ENCODE peak calls at places on chromosomes 11 and 22, in ten cellular contexts. One of them, this sample, is unnamed.

GRCh38 chr22:22235564-22235963 is 9.0 kb upstream of the VPREB1 start:
- DNase-seq in mesendoderm: peak
- DNase-seq in activated naive CD8-positive, alpha-beta T cell treated with anti-CD3 and anti-CD28 coated beads, Interleukin-2, amount 10 ng/mL, durations not matched to agents 7 days and 5 days: peak
- DNase-seq in kidney epithelial cell: no peak
- DNase-seq in astrocyte of the spinal cord: no peak
- DNase-seq in naive thymus-derived CD4-positive, alpha-beta T cell: no peak
- DNase-seq in HS-27A: no peak
- DNase-seq in activated CD4-positive, alpha-beta memory T cell treated with anti-CD3 and anti-CD28 coated beads, Interleukin-2, amount 10 ng/mL, durations not matched to agents 7 days and 5 days: peak
- DNase-seq in amniotic stem cell: no peak
- DNase-seq in left kidney: peak
- DNase-seq in this sample: peak

GRCh38 chr11:6568191-6568918 is 35.1 kb downstream of the RRP8 start:
- DNase-seq in mesendoderm: peak
- DNase-seq in activated naive CD8-positive, alpha-beta T cell treated with anti-CD3 and anti-CD28 coated beads, Interleukin-2, amount 10 ng/mL, durations not matched to agents 7 days and 5 days: no peak
- DNase-seq in kidney epithelial cell: peak
- DNase-seq in astrocyte of the spinal cord: peak
- DNase-seq in naive thymus-derived CD4-positive, alpha-beta T cell: no peak
- DNase-seq in HS-27A: no peak
- DNase-seq in activated CD4-positive, alpha-beta memory T cell treated with anti-CD3 and anti-CD28 coated beads, Interleukin-2, amount 10 ng/mL, durations not matched to agents 7 days and 5 days: no peak
- DNase-seq in amniotic stem cell: no peak
- DNase-seq in left kidney: peak
- DNase-seq in this sample: peak

GRCh38 chr22:46416537-46417267 is 81.2 kb downstream of the TRMU start:
- DNase-seq in mesendoderm: no peak
- DNase-seq in activated naive CD8-positive, alpha-beta T cell treated with anti-CD3 and anti-CD28 coated beads, Interleukin-2, amount 10 ng/mL, durations not matched to agents 7 days and 5 days: no peak
- DNase-seq in kidney epithelial cell: peak
- DNase-seq in astrocyte of the spinal cord: peak
- DNase-seq in naive thymus-derived CD4-positive, alpha-beta T cell: no peak
- DNase-seq in HS-27A: no peak
- DNase-seq in activated CD4-positive, alpha-beta memory T cell treated with anti-CD3 and anti-CD28 coated beads, Interleukin-2, amount 10 ng/mL, durations not matched to agents 7 days and 5 days: no peak
- DNase-seq in amniotic stem cell: no peak
- DNase-seq in left kidney: peak
- DNase-seq in this sample: peak

GRCh38 chr11:2794947-2795346 is 90.6 kb downstream of the CDKN1C start:
- DNase-seq in mesendoderm: no peak
- DNase-seq in activated naive CD8-positive, alpha-beta T cell treated with anti-CD3 and anti-CD28 coated beads, Interleukin-2, amount 10 ng/mL, durations not matched to agents 7 days and 5 days: peak
- DNase-seq in kidney epithelial cell: no peak
- DNase-seq in astrocyte of the spinal cord: no peak
- DNase-seq in naive thymus-derived CD4-positive, alpha-beta T cell: no peak
- DNase-seq in HS-27A: no peak
- DNase-seq in activated CD4-positive, alpha-beta memory T cell treated with anti-CD3 and anti-CD28 coated beads, Interleukin-2, amount 10 ng/mL, durations not matched to agents 7 days and 5 days: no peak
- DNase-seq in amniotic stem cell: no peak
- DNase-seq in left kidney: no peak
- DNase-seq in this sample: no peak

GRCh38 chr11:70443043-70444030 is 45.0 kb downstream of the CTTN start:
- DNase-seq in mesendoderm: no peak
- DNase-seq in activated naive CD8-positive, alpha-beta T cell treated with anti-CD3 and anti-CD28 coated beads, Interleukin-2, amount 10 ng/mL, durations not matched to agents 7 days and 5 days: no peak
- DNase-seq in kidney epithelial cell: no peak
- DNase-seq in astrocyte of the spinal cord: no peak
- DNase-seq in naive thymus-derived CD4-positive, alpha-beta T cell: no peak
- DNase-seq in HS-27A: no peak
- DNase-seq in activated CD4-positive, alpha-beta memory T cell treated with anti-CD3 and anti-CD28 coated beads, Interleukin-2, amount 10 ng/mL, durations not matched to agents 7 days and 5 days: no peak
- DNase-seq in amniotic stem cell: no peak
- DNase-seq in left kidney: no peak
- DNase-seq in this sample: peak

GRCh38 chr11:32586576-32587190 is 3.1 kb downstream of the EIF3M start:
- DNase-seq in mesendoderm: peak
- DNase-seq in activated naive CD8-positive, alpha-beta T cell treated with anti-CD3 and anti-CD28 coated beads, Interleukin-2, amount 10 ng/mL, durations not matched to agents 7 days and 5 days: no peak
- DNase-seq in kidney epithelial cell: no peak
- DNase-seq in astrocyte of the spinal cord: peak
- DNase-seq in naive thymus-derived CD4-positive, alpha-beta T cell: no peak
- DNase-seq in HS-27A: no peak
- DNase-seq in activated CD4-positive, alpha-beta memory T cell treated with anti-CD3 and anti-CD28 coated beads, Interleukin-2, amount 10 ng/mL, durations not matched to agents 7 days and 5 days: no peak
- DNase-seq in amniotic stem cell: no peak
- DNase-seq in left kidney: peak
- DNase-seq in this sample: peak

GRCh38 chr11:70698871-70699270 is 300.5 kb downstream of the CTTN start:
- DNase-seq in mesendoderm: no peak
- DNase-seq in activated naive CD8-positive, alpha-beta T cell treated with anti-CD3 and anti-CD28 coated beads, Interleukin-2, amount 10 ng/mL, durations not matched to agents 7 days and 5 days: no peak
- DNase-seq in kidney epithelial cell: no peak
- DNase-seq in astrocyte of the spinal cord: no peak
- DNase-seq in naive thymus-derived CD4-positive, alpha-beta T cell: no peak
- DNase-seq in HS-27A: no peak
- DNase-seq in activated CD4-positive, alpha-beta memory T cell treated with anti-CD3 and anti-CD28 coated beads, Interleukin-2, amount 10 ng/mL, durations not matched to agents 7 days and 5 days: no peak
- DNase-seq in amniotic stem cell: no peak
- DNase-seq in left kidney: no peak
- DNase-seq in this sample: no peak

GRCh38 chr22:39428597-39429071 is 28.2 kb upstream of the MGAT3 start:
- DNase-seq in mesendoderm: peak
- DNase-seq in activated naive CD8-positive, alpha-beta T cell treated with anti-CD3 and anti-CD28 coated beads, Interleukin-2, amount 10 ng/mL, durations not matched to agents 7 days and 5 days: no peak
- DNase-seq in kidney epithelial cell: no peak
- DNase-seq in astrocyte of the spinal cord: peak
- DNase-seq in naive thymus-derived CD4-positive, alpha-beta T cell: no peak
- DNase-seq in HS-27A: no peak
- DNase-seq in activated CD4-positive, alpha-beta memory T cell treated with anti-CD3 and anti-CD28 coated beads, Interleukin-2, amount 10 ng/mL, durations not matched to agents 7 days and 5 days: no peak
- DNase-seq in amniotic stem cell: no peak
- DNase-seq in left kidney: peak
- DNase-seq in this sample: no peak

GRCh38 chr11:30245621-30246020 is 14.8 kb downstream of the FSHB start:
- DNase-seq in mesendoderm: no peak
- DNase-seq in activated naive CD8-positive, alpha-beta T cell treated with anti-CD3 and anti-CD28 coated beads, Interleukin-2, amount 10 ng/mL, durations not matched to agents 7 days and 5 days: no peak
- DNase-seq in kidney epithelial cell: no peak
- DNase-seq in astrocyte of the spinal cord: no peak
- DNase-seq in naive thymus-derived CD4-positive, alpha-beta T cell: no peak
- DNase-seq in HS-27A: no peak
- DNase-seq in activated CD4-positive, alpha-beta memory T cell treated with anti-CD3 and anti-CD28 coated beads, Interleukin-2, amount 10 ng/mL, durations not matched to agents 7 days and 5 days: no peak
- DNase-seq in amniotic stem cell: no peak
- DNase-seq in left kidney: no peak
- DNase-seq in this sample: peak

GRCh38 chr11:105942951-105943350 is 79.1 kb downstream of the MSANTD4 start:
- DNase-seq in mesendoderm: no peak
- DNase-seq in activated naive CD8-positive, alpha-beta T cell treated with anti-CD3 and anti-CD28 coated beads, Interleukin-2, amount 10 ng/mL, durations not matched to agents 7 days and 5 days: no peak
- DNase-seq in kidney epithelial cell: no peak
- DNase-seq in astrocyte of the spinal cord: no peak
- DNase-seq in naive thymus-derived CD4-positive, alpha-beta T cell: no peak
- DNase-seq in HS-27A: no peak
- DNase-seq in activated CD4-positive, alpha-beta memory T cell treated with anti-CD3 and anti-CD28 coated beads, Interleukin-2, amount 10 ng/mL, durations not matched to agents 7 days and 5 days: no peak
- DNase-seq in amniotic stem cell: no peak
- DNase-seq in left kidney: no peak
- DNase-seq in this sample: peak

GRCh38 chr11:1231396-1232327 is 8.8 kb downstream of the MUC5B start:
- DNase-seq in mesendoderm: no peak
- DNase-seq in activated naive CD8-positive, alpha-beta T cell treated with anti-CD3 and anti-CD28 coated beads, Interleukin-2, amount 10 ng/mL, durations not matched to agents 7 days and 5 days: no peak
- DNase-seq in kidney epithelial cell: no peak
- DNase-seq in astrocyte of the spinal cord: no peak
- DNase-seq in naive thymus-derived CD4-positive, alpha-beta T cell: no peak
- DNase-seq in HS-27A: no peak
- DNase-seq in activated CD4-positive, alpha-beta memory T cell treated with anti-CD3 and anti-CD28 coated beads, Interleukin-2, amount 10 ng/mL, durations not matched to agents 7 days and 5 days: no peak
- DNase-seq in amniotic stem cell: no peak
- DNase-seq in left kidney: no peak
- DNase-seq in this sample: no peak

GRCh38 chr11:62709262-62710000 is 2.0 kb downstream of the GNG3 start:
- DNase-seq in mesendoderm: peak
- DNase-seq in activated naive CD8-positive, alpha-beta T cell treated with anti-CD3 and anti-CD28 coated beads, Interleukin-2, amount 10 ng/mL, durations not matched to agents 7 days and 5 days: peak
- DNase-seq in kidney epithelial cell: peak
- DNase-seq in astrocyte of the spinal cord: peak
- DNase-seq in naive thymus-derived CD4-positive, alpha-beta T cell: peak
- DNase-seq in HS-27A: no peak
- DNase-seq in activated CD4-positive, alpha-beta memory T cell treated with anti-CD3 and anti-CD28 coated beads, Interleukin-2, amount 10 ng/mL, durations not matched to agents 7 days and 5 days: peak
- DNase-seq in amniotic stem cell: peak
- DNase-seq in left kidney: peak
- DNase-seq in this sample: peak

GRCh38 chr22:41324818-41325528 is 23.6 kb downstream of the ZC3H7B start:
- DNase-seq in mesendoderm: no peak
- DNase-seq in activated naive CD8-positive, alpha-beta T cell treated with anti-CD3 and anti-CD28 coated beads, Interleukin-2, amount 10 ng/mL, durations not matched to agents 7 days and 5 days: no peak
- DNase-seq in kidney epithelial cell: no peak
- DNase-seq in astrocyte of the spinal cord: no peak
- DNase-seq in naive thymus-derived CD4-positive, alpha-beta T cell: no peak
- DNase-seq in HS-27A: no peak
- DNase-seq in activated CD4-positive, alpha-beta memory T cell treated with anti-CD3 and anti-CD28 coated beads, Interleukin-2, amount 10 ng/mL, durations not matched to agents 7 days and 5 days: no peak
- DNase-seq in amniotic stem cell: no peak
- DNase-seq in left kidney: no peak
- DNase-seq in this sample: no peak

GRCh38 chr22:43478621-43479285 is 66.9 kb downstream of the MPPED1 start:
- DNase-seq in mesendoderm: no peak
- DNase-seq in activated naive CD8-positive, alpha-beta T cell treated with anti-CD3 and anti-CD28 coated beads, Interleukin-2, amount 10 ng/mL, durations not matched to agents 7 days and 5 days: no peak
- DNase-seq in kidney epithelial cell: no peak
- DNase-seq in astrocyte of the spinal cord: no peak
- DNase-seq in naive thymus-derived CD4-positive, alpha-beta T cell: no peak
- DNase-seq in HS-27A: no peak
- DNase-seq in activated CD4-positive, alpha-beta memory T cell treated with anti-CD3 and anti-CD28 coated beads, Interleukin-2, amount 10 ng/mL, durations not matched to agents 7 days and 5 days: no peak
- DNase-seq in amniotic stem cell: no peak
- DNase-seq in left kidney: no peak
- DNase-seq in this sample: no peak

GRCh38 chr11:34609850-34610249 is 11.0 kb upstream of the EHF start:
- DNase-seq in mesendoderm: no peak
- DNase-seq in activated naive CD8-positive, alpha-beta T cell treated with anti-CD3 and anti-CD28 coated beads, Interleukin-2, amount 10 ng/mL, durations not matched to agents 7 days and 5 days: no peak
- DNase-seq in kidney epithelial cell: no peak
- DNase-seq in astrocyte of the spinal cord: no peak
- DNase-seq in naive thymus-derived CD4-positive, alpha-beta T cell: no peak
- DNase-seq in HS-27A: no peak
- DNase-seq in activated CD4-positive, alpha-beta memory T cell treated with anti-CD3 and anti-CD28 coated beads, Interleukin-2, amount 10 ng/mL, durations not matched to agents 7 days and 5 days: no peak
- DNase-seq in amniotic stem cell: no peak
- DNase-seq in left kidney: no peak
- DNase-seq in this sample: no peak

GRCh38 chr11:63478896-63479295 is 12.1 kb downstream of the PLAAT5 start:
- DNase-seq in mesendoderm: peak
- DNase-seq in activated naive CD8-positive, alpha-beta T cell treated with anti-CD3 and anti-CD28 coated beads, Interleukin-2, amount 10 ng/mL, durations not matched to agents 7 days and 5 days: no peak
- DNase-seq in kidney epithelial cell: peak
- DNase-seq in astrocyte of the spinal cord: peak
- DNase-seq in naive thymus-derived CD4-positive, alpha-beta T cell: peak
- DNase-seq in HS-27A: peak
- DNase-seq in activated CD4-positive, alpha-beta memory T cell treated with anti-CD3 and anti-CD28 coated beads, Interleukin-2, amount 10 ng/mL, durations not matched to agents 7 days and 5 days: peak
- DNase-seq in amniotic stem cell: peak
- DNase-seq in left kidney: peak
- DNase-seq in this sample: peak

GRCh38 chr11:70297341-70297740 is 26.9 kb downstream of the PPFIA1 start:
- DNase-seq in mesendoderm: no peak
- DNase-seq in activated naive CD8-positive, alpha-beta T cell treated with anti-CD3 and anti-CD28 coated beads, Interleukin-2, amount 10 ng/mL, durations not matched to agents 7 days and 5 days: no peak
- DNase-seq in kidney epithelial cell: no peak
- DNase-seq in astrocyte of the spinal cord: no peak
- DNase-seq in naive thymus-derived CD4-positive, alpha-beta T cell: no peak
- DNase-seq in HS-27A: no peak
- DNase-seq in activated CD4-positive, alpha-beta memory T cell treated with anti-CD3 and anti-CD28 coated beads, Interleukin-2, amount 10 ng/mL, durations not matched to agents 7 days and 5 days: no peak
- DNase-seq in amniotic stem cell: no peak
- DNase-seq in left kidney: no peak
- DNase-seq in this sample: peak

GRCh38 chr11:95147364-95147905 is 57.8 kb downstream of the ENDOD1 start:
- DNase-seq in mesendoderm: peak
- DNase-seq in activated naive CD8-positive, alpha-beta T cell treated with anti-CD3 and anti-CD28 coated beads, Interleukin-2, amount 10 ng/mL, durations not matched to agents 7 days and 5 days: no peak
- DNase-seq in kidney epithelial cell: peak
- DNase-seq in astrocyte of the spinal cord: peak
- DNase-seq in naive thymus-derived CD4-positive, alpha-beta T cell: no peak
- DNase-seq in HS-27A: peak
- DNase-seq in activated CD4-positive, alpha-beta memory T cell treated with anti-CD3 and anti-CD28 coated beads, Interleukin-2, amount 10 ng/mL, durations not matched to agents 7 days and 5 days: peak
- DNase-seq in amniotic stem cell: peak
- DNase-seq in left kidney: peak
- DNase-seq in this sample: peak

GRCh38 chr11:61037694-61038093 is 64.6 kb upstream of the CD5 start:
- DNase-seq in mesendoderm: no peak
- DNase-seq in activated naive CD8-positive, alpha-beta T cell treated with anti-CD3 and anti-CD28 coated beads, Interleukin-2, amount 10 ng/mL, durations not matched to agents 7 days and 5 days: no peak
- DNase-seq in kidney epithelial cell: no peak
- DNase-seq in astrocyte of the spinal cord: peak
- DNase-seq in naive thymus-derived CD4-positive, alpha-beta T cell: no peak
- DNase-seq in HS-27A: no peak
- DNase-seq in activated CD4-positive, alpha-beta memory T cell treated with anti-CD3 and anti-CD28 coated beads, Interleukin-2, amount 10 ng/mL, durations not matched to agents 7 days and 5 days: no peak
- DNase-seq in amniotic stem cell: no peak
- DNase-seq in left kidney: no peak
- DNase-seq in this sample: no peak

GRCh38 chr11:12897390-12897789 is 111.7 kb upstream of the RASSF10 start:
- DNase-seq in mesendoderm: no peak
- DNase-seq in activated naive CD8-positive, alpha-beta T cell treated with anti-CD3 and anti-CD28 coated beads, Interleukin-2, amount 10 ng/mL, durations not matched to agents 7 days and 5 days: no peak
- DNase-seq in kidney epithelial cell: no peak
- DNase-seq in astrocyte of the spinal cord: no peak
- DNase-seq in naive thymus-derived CD4-positive, alpha-beta T cell: no peak
- DNase-seq in HS-27A: no peak
- DNase-seq in activated CD4-positive, alpha-beta memory T cell treated with anti-CD3 and anti-CD28 coated beads, Interleukin-2, amount 10 ng/mL, durations not matched to agents 7 days and 5 days: no peak
- DNase-seq in amniotic stem cell: no peak
- DNase-seq in left kidney: no peak
- DNase-seq in this sample: no peak

GRCh38 chr11:12914401-12914912 is 94.7 kb upstream of the RASSF10 start:
- DNase-seq in mesendoderm: peak
- DNase-seq in activated naive CD8-positive, alpha-beta T cell treated with anti-CD3 and anti-CD28 coated beads, Interleukin-2, amount 10 ng/mL, durations not matched to agents 7 days and 5 days: no peak
- DNase-seq in kidney epithelial cell: no peak
- DNase-seq in astrocyte of the spinal cord: peak
- DNase-seq in naive thymus-derived CD4-positive, alpha-beta T cell: no peak
- DNase-seq in HS-27A: no peak
- DNase-seq in activated CD4-positive, alpha-beta memory T cell treated with anti-CD3 and anti-CD28 coated beads, Interleukin-2, amount 10 ng/mL, durations not matched to agents 7 days and 5 days: no peak
- DNase-seq in amniotic stem cell: no peak
- DNase-seq in left kidney: peak
- DNase-seq in this sample: no peak

GRCh38 chr22:42990131-42990838 is 24.7 kb downstream of the PACSIN2 start:
- DNase-seq in mesendoderm: peak
- DNase-seq in activated naive CD8-positive, alpha-beta T cell treated with anti-CD3 and anti-CD28 coated beads, Interleukin-2, amount 10 ng/mL, durations not matched to agents 7 days and 5 days: no peak
- DNase-seq in kidney epithelial cell: peak
- DNase-seq in astrocyte of the spinal cord: peak
- DNase-seq in naive thymus-derived CD4-positive, alpha-beta T cell: no peak
- DNase-seq in HS-27A: peak
- DNase-seq in activated CD4-positive, alpha-beta memory T cell treated with anti-CD3 and anti-CD28 coated beads, Interleukin-2, amount 10 ng/mL, durations not matched to agents 7 days and 5 days: no peak
- DNase-seq in amniotic stem cell: peak
- DNase-seq in left kidney: no peak
- DNase-seq in this sample: peak

GRCh38 chr11:102950622-102951081 is 4.9 kb downstream of the MMP13 start:
- DNase-seq in mesendoderm: no peak
- DNase-seq in activated naive CD8-positive, alpha-beta T cell treated with anti-CD3 and anti-CD28 coated beads, Interleukin-2, amount 10 ng/mL, durations not matched to agents 7 days and 5 days: no peak
- DNase-seq in kidney epithelial cell: no peak
- DNase-seq in astrocyte of the spinal cord: no peak
- DNase-seq in naive thymus-derived CD4-positive, alpha-beta T cell: no peak
- DNase-seq in HS-27A: no peak
- DNase-seq in activated CD4-positive, alpha-beta memory T cell treated with anti-CD3 and anti-CD28 coated beads, Interleukin-2, amount 10 ng/mL, durations not matched to agents 7 days and 5 days: no peak
- DNase-seq in amniotic stem cell: no peak
- DNase-seq in left kidney: peak
- DNase-seq in this sample: peak

GRCh38 chr22:22167791-22168189 is 76.8 kb upstream of the VPREB1 start:
- DNase-seq in mesendoderm: no peak
- DNase-seq in activated naive CD8-positive, alpha-beta T cell treated with anti-CD3 and anti-CD28 coated beads, Interleukin-2, amount 10 ng/mL, durations not matched to agents 7 days and 5 days: no peak
- DNase-seq in kidney epithelial cell: no peak
- DNase-seq in astrocyte of the spinal cord: no peak
- DNase-seq in naive thymus-derived CD4-positive, alpha-beta T cell: no peak
- DNase-seq in HS-27A: no peak
- DNase-seq in activated CD4-positive, alpha-beta memory T cell treated with anti-CD3 and anti-CD28 coated beads, Interleukin-2, amount 10 ng/mL, durations not matched to agents 7 days and 5 days: no peak
- DNase-seq in amniotic stem cell: no peak
- DNase-seq in left kidney: peak
- DNase-seq in this sample: no peak

GRCh38 chr11:11422291-11423128 is 69.5 kb upstream of the CSNK2A3 start:
- DNase-seq in mesendoderm: no peak
- DNase-seq in activated naive CD8-positive, alpha-beta T cell treated with anti-CD3 and anti-CD28 coated beads, Interleukin-2, amount 10 ng/mL, durations not matched to agents 7 days and 5 days: no peak
- DNase-seq in kidney epithelial cell: no peak
- DNase-seq in astrocyte of the spinal cord: no peak
- DNase-seq in naive thymus-derived CD4-positive, alpha-beta T cell: no peak
- DNase-seq in HS-27A: no peak
- DNase-seq in activated CD4-positive, alpha-beta memory T cell treated with anti-CD3 and anti-CD28 coated beads, Interleukin-2, amount 10 ng/mL, durations not matched to agents 7 days and 5 days: no peak
- DNase-seq in amniotic stem cell: no peak
- DNase-seq in left kidney: peak
- DNase-seq in this sample: no peak

GRCh38 chr11:122120096-122120495 is 4.1 kb upstream of the BLID start:
- DNase-seq in mesendoderm: no peak
- DNase-seq in activated naive CD8-positive, alpha-beta T cell treated with anti-CD3 and anti-CD28 coated beads, Interleukin-2, amount 10 ng/mL, durations not matched to agents 7 days and 5 days: no peak
- DNase-seq in kidney epithelial cell: no peak
- DNase-seq in astrocyte of the spinal cord: no peak
- DNase-seq in naive thymus-derived CD4-positive, alpha-beta T cell: no peak
- DNase-seq in HS-27A: no peak
- DNase-seq in activated CD4-positive, alpha-beta memory T cell treated with anti-CD3 and anti-CD28 coated beads, Interleukin-2, amount 10 ng/mL, durations not matched to agents 7 days and 5 days: no peak
- DNase-seq in amniotic stem cell: no peak
- DNase-seq in left kidney: no peak
- DNase-seq in this sample: no peak

GRCh38 chr11:123254357-123254756 is 59.3 kb upstream of the CLMP start:
- DNase-seq in mesendoderm: no peak
- DNase-seq in activated naive CD8-positive, alpha-beta T cell treated with anti-CD3 and anti-CD28 coated beads, Interleukin-2, amount 10 ng/mL, durations not matched to agents 7 days and 5 days: no peak
- DNase-seq in kidney epithelial cell: no peak
- DNase-seq in astrocyte of the spinal cord: no peak
- DNase-seq in naive thymus-derived CD4-positive, alpha-beta T cell: no peak
- DNase-seq in HS-27A: no peak
- DNase-seq in activated CD4-positive, alpha-beta memory T cell treated with anti-CD3 and anti-CD28 coated beads, Interleukin-2, amount 10 ng/mL, durations not matched to agents 7 days and 5 days: no peak
- DNase-seq in amniotic stem cell: no peak
- DNase-seq in left kidney: no peak
- DNase-seq in this sample: no peak

GRCh38 chr11:68128682-68129327 is 7.6 kb upstream of the CHKA start:
- DNase-seq in mesendoderm: peak
- DNase-seq in activated naive CD8-positive, alpha-beta T cell treated with anti-CD3 and anti-CD28 coated beads, Interleukin-2, amount 10 ng/mL, durations not matched to agents 7 days and 5 days: no peak
- DNase-seq in kidney epithelial cell: no peak
- DNase-seq in astrocyte of the spinal cord: peak
- DNase-seq in naive thymus-derived CD4-positive, alpha-beta T cell: no peak
- DNase-seq in HS-27A: no peak
- DNase-seq in activated CD4-positive, alpha-beta memory T cell treated with anti-CD3 and anti-CD28 coated beads, Interleukin-2, amount 10 ng/mL, durations not matched to agents 7 days and 5 days: no peak
- DNase-seq in amniotic stem cell: no peak
- DNase-seq in left kidney: peak
- DNase-seq in this sample: peak